ENCODE peak calls at places on chromosome 11, in nine cellular contexts. V, C, G, T, Q, O, S, J and F are unnamed samples.
A peak's percentile ranks its signal among the peaks of the same experiment; 100 is the strongest.

GRCh38 chr11:12043959-12044772 is 35.7 kb upstream of the DKK3 start:
- DNase-seq in C (no peak), G (peak; percentile 95), O (peak; percentile 100), Q (peak; percentile 99), T (peak; percentile 100), S (peak; percentile 95), V (peak; percentile 73), J (peak; percentile 88), F (peak; percentile 94)

GRCh38 chr11:129013737-129014475 is 71.2 kb upstream of the TP53AIP1 start:
- DNase-seq in V (no peak), J (no peak), S (no peak), Q (no peak), O (no peak), T (no peak), G (no peak), C (no peak), F (no peak)

GRCh38 chr11:129946256-129946655 is 50.9 kb upstream of the NFRKB start:
- DNase-seq in Q (peak; percentile 72), V (no peak), G (no peak), S (no peak), O (no peak), C (no peak), T (peak; percentile 27), J (no peak), F (no peak)

GRCh38 chr11:59901306-59901705 is 22.7 kb downstream of the OOSP3 start:
- DNase-seq in C (no peak), G (no peak), O (peak; percentile 72), J (no peak), T (no peak), V (no peak), S (no peak), Q (peak; percentile 37), F (no peak)

GRCh38 chr11:129115652-129116585 is 76.2 kb downstream of the ARHGAP32 start:
- DNase-seq in S (no peak), C (no peak), G (no peak), Q (peak; percentile 79), J (no peak), T (peak; percentile 78), O (peak; percentile 9), V (no peak), F (peak; percentile 17)

GRCh38 chr11:114880458-114880857 is 202.1 kb downstream of the NXPE2 start:
- DNase-seq in G (no peak), C (no peak), S (no peak), T (no peak), V (no peak), Q (no peak), J (no peak), O (no peak), F (no peak)

GRCh38 chr11:17351510-17352176 is at the start of gene NCR3LG1:
- DNase-seq in O (peak; percentile 10), T (peak; percentile 77), G (peak; percentile 78), Q (peak; percentile 64), J (peak; percentile 84), V (peak; percentile 23), C (peak; percentile 91), S (peak; percentile 83), F (no peak)

GRCh38 chr11:48005133-48005532 is 24.8 kb downstream of the PTPRJ start:
- DNase-seq in G (no peak), S (peak; percentile 51), Q (no peak), T (no peak), O (no peak), J (no peak), V (peak; percentile 48), C (peak; percentile 15), F (no peak)

GRCh38 chr11:105189586-105189985 is 50.0 kb upstream of the CARD18 start:
- DNase-seq in O (no peak), V (no peak), S (no peak), Q (no peak), T (no peak), J (no peak), C (no peak), G (no peak), F (no peak)

GRCh38 chr11:77396305-77396704 is 77.6 kb downstream of the PAK1 start:
- DNase-seq in V (no peak), Q (no peak), T (no peak), C (no peak), O (no peak), J (no peak), S (no peak), G (no peak), F (no peak)

GRCh38 chr11:12667646-12668045 is 6.6 kb upstream of the TEAD1 start:
- DNase-seq in C (no peak), Q (no peak), S (no peak), T (no peak), O (no peak), G (no peak), V (no peak), J (no peak), F (no peak)

GRCh38 chr11:721347-721912 is 15.4 kb downstream of the EPS8L2 start:
- DNase-seq in V (no peak), J (no peak), G (no peak), O (no peak), T (no peak), S (peak; percentile 66), Q (no peak), C (peak; percentile 76), F (no peak)

GRCh38 chr11:33893711-33894401 is 2.0 kb upstream of the LMO2 start:
- DNase-seq in V (peak; percentile 91), C (peak; percentile 85), Q (peak; percentile 61), S (no peak), O (no peak), J (no peak), G (no peak), T (no peak), F (no peak)

GRCh38 chr11:64600281-64600992 is 9.4 kb downstream of the SLC22A12 start:
- DNase-seq in V (no peak), S (no peak), C (no peak), T (no peak), Q (no peak), O (no peak), J (peak; percentile 58), G (no peak), F (no peak)

GRCh38 chr11:113168804-113169342 is 145.5 kb upstream of the TTC12 start:
- DNase-seq in T (no peak), Q (no peak), S (no peak), O (no peak), J (no peak), G (no peak), C (no peak), V (no peak), F (no peak)

GRCh38 chr11:93729129-93729616 is 12.1 kb downstream of the TAF1D start:
- DNase-seq in C (no peak), Q (no peak), J (no peak), G (no peak), V (peak; percentile 48), O (no peak), S (no peak), T (no peak), F (no peak)

GRCh38 chr11:36492724-36493304 is 17.3 kb downstream of the TRAF6 start:
- DNase-seq in S (no peak), C (no peak), O (no peak), Q (peak; percentile 43), J (no peak), G (no peak), T (peak; percentile 63), V (peak; percentile 73), F (no peak)

GRCh38 chr11:8250981-8251620 is 12.6 kb downstream of the LMO1 start:
- DNase-seq in O (no peak), G (peak; percentile 46), J (peak; percentile 31), Q (no peak), C (peak; percentile 62), T (no peak), S (peak; percentile 54), V (no peak), F (no peak)

GRCh38 chr11:111582881-111583280 is 19.4 kb upstream of the SIK2 start:
- DNase-seq in C (no peak), T (peak; percentile 74), S (no peak), V (no peak), Q (no peak), G (no peak), J (no peak), O (no peak), F (no peak)

DNA sequence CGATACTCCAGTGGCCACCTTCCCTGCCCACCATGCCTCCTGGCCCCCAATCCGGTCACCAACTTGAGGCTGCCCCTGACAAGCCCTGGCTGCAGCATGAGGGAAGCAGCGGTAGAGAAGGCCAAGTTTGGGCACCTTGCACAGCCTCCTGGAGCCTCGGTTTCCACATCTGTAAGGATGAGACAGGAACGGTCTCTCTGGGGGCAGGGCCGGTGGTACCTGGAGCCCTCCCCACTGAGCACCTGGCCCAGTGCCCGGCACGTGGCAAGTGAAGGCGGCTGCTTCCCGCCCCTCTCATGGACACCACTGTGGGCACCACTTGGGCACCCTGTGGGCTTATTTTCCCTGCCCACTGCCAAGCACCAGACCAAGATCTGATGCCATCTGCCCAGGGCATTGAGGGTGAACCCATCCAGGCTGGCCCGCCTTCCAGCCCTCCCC is 77.8 kb downstream of the CDKN1C start:
- DNase-seq in C (peak; percentile 41), V (no peak), S (peak; percentile 60), Q (no peak), G (peak; percentile 58), O (no peak), T (no peak), J (peak; percentile 61), F (no peak)
- H3K4me3 ChIP-seq in C (no peak overlapping the region), V (no peak overlapping the region), S (no peak overlapping the region), Q (no peak overlapping the region), G (no peak overlapping the region), O (no peak overlapping the region), T (no peak overlapping the region), J (no peak overlapping the region), F (no peak overlapping the region)

DNA sequence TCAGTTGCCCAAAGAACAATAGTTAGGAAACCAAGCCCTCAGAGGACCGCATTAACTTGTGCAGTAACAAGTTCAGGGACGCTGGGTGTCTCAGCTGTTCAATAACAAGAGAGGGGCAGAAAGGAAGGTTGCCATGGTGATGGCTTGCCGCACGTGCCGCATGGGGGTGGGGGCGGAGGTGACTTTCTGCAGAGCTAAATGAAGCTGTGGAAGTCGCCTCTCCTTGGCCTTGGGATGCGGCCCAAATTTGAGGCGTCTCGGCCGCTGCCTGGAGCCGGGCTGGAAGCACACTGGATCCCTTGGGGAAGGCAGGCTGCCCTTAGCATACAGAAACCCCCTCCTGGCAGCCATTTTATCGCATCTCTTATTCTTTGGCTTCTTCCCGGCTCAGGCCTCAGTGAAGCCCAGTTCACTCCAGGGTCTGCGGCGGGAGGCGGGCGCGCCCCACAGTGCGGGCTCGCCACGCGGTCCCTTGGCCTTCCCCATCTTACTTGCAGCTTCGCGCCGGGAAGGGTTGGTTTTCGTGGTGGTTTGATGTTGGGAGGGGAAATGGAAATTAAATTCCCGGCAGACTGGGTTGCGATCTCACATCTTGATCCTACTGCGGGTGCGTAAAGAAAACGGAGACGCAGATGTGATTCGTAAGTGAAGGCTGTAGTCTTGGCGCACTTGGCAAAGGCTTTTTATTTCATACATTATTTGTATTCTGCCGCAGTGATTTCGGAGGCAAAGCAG is 94.3 kb downstream of the SLC17A6 start:
- DNase-seq in V (no peak), J (peak; percentile 71), Q (peak; percentile 66), T (peak; percentile 24), C (peak; percentile 69), G (peak; percentile 62), S (no peak), O (no peak), F (no peak)
- TF ChIP-seq CTCF in V (no peak), J (no peak), Q (no peak), T (no peak), C (no peak), G (no peak), S (no peak), O (no peak), F (no peak)

GRCh38 chr11:134050541-134051383 is 18.1 kb upstream of the JAM3 start:
- DNase-seq in J (peak; percentile 88), S (peak; percentile 86), T (peak; percentile 49), Q (no peak), C (peak; percentile 92), O (no peak), G (peak; percentile 83), V (peak; percentile 53), F (no peak)
- H3K4me3 ChIP-seq in J (peak overlapping the region; percentile 35), S (peak overlapping the region; percentile 26), T (peak overlapping the region; percentile 35), Q (no peak overlapping the region), C (no peak overlapping the region), O (peak overlapping the region; percentile 7), G (peak overlapping the region; percentile 10), V (no peak overlapping the region), F (peak overlapping the region; percentile 49)

GRCh38 chr11:120756931-120757330 is 245.4 kb downstream of the GRIK4 start:
- DNase-seq in Q (no peak), T (no peak), J (no peak), V (peak; percentile 23), O (no peak), S (no peak), G (no peak), C (no peak), F (no peak)
- TF ChIP-seq CTCF in Q (no peak), T (no peak), J (no peak), V (peak; percentile 16), O (no peak), S (no peak), G (no peak), C (no peak), F (no peak)